ENCODE peak calls at places on chromosomes 5 and 9, in seven cellular contexts. F, S, O, J, B, R and C are unnamed samples.
A peak's percentile ranks its signal among the peaks of the same experiment; 100 is the strongest.

GRCh38 chr5:127936439-127936972 is 147.1 kb upstream of the SLC12A2 start:
- DNase-seq in F (no peak), S (no peak), O (no peak), J (no peak), B (no peak), R (no peak), C (no peak)

GRCh38 chr9:419571-420156 is 205.0 kb downstream of the DOCK8 start:
- DNase-seq in F (no peak), S (no peak), O (peak; percentile 20), J (no peak), B (no peak), R (no peak), C (no peak)

GRCh38 chr5:176899946-176900782 is 1.0 kb upstream of the HK3 start:
- DNase-seq in F (no peak), S (no peak), O (no peak), J (no peak), B (no peak), R (no peak), C (no peak)

GRCh38 chr5:162429161-162429560 is 361.6 kb downstream of the GABRG2 start:
- DNase-seq in F (no peak), S (no peak), O (no peak), J (no peak), B (no peak), R (no peak), C (no peak)

GRCh38 chr5:112649882-112650281 is 87.8 kb upstream of the APC start:
- DNase-seq in F (no peak), S (no peak), O (peak; percentile 80), J (no peak), B (peak; percentile 52), R (no peak), C (no peak)

GRCh38 chr5:132777209-132778069 is at the start of gene SEPTIN8:
- DNase-seq in F (no peak), S (peak; percentile 37), O (peak; percentile 86), J (peak; percentile 49), B (peak; percentile 78), R (peak; percentile 78), C (peak; percentile 48)

GRCh38 chr9:97109194-97109811 is 70.4 kb upstream of the CTSV start:
- DNase-seq in F (peak; percentile 69), S (no peak), O (peak; percentile 64), J (peak; percentile 50), B (peak; percentile 60), R (no peak), C (no peak)

GRCh38 chr5:55232194-55232984 is 1.0 kb downstream of the CCNO start:
- DNase-seq in F (peak; percentile 29), S (no peak), O (peak; percentile 81), J (peak; percentile 22), B (peak; percentile 64), R (no peak), C (peak; percentile 29)

GRCh38 chr9:87157366-87158031 is 210.2 kb upstream of the GAS1 start:
- DNase-seq in F (no peak), S (no peak), O (peak; percentile 21), J (no peak), B (no peak), R (no peak), C (no peak)

GRCh38 chr5:38060354-38060753 is 198.0 kb upstream of the EGFLAM start:
- DNase-seq in F (no peak), S (no peak), O (peak; percentile 26), J (no peak), B (no peak), R (no peak), C (no peak)

GRCh38 chr5:172806897-172807672 is 27.0 kb upstream of the ERGIC1 start:
- DNase-seq in F (peak; percentile 76), S (no peak), O (peak; percentile 95), J (peak; percentile 34), B (peak; percentile 95), R (peak; percentile 95), C (peak; percentile 68)

GRCh38 chr5:92779536-92779935 is 801.5 kb downstream of the NR2F1-AS1 start:
- DNase-seq in F (no peak), S (no peak), O (no peak), J (no peak), B (no peak), R (no peak), C (no peak)

GRCh38 chr9:70923941-70924340 is 197.5 kb downstream of the TRPM3 start:
- DNase-seq in F (no peak), S (no peak), O (no peak), J (no peak), B (no peak), R (no peak), C (no peak)

DNA sequence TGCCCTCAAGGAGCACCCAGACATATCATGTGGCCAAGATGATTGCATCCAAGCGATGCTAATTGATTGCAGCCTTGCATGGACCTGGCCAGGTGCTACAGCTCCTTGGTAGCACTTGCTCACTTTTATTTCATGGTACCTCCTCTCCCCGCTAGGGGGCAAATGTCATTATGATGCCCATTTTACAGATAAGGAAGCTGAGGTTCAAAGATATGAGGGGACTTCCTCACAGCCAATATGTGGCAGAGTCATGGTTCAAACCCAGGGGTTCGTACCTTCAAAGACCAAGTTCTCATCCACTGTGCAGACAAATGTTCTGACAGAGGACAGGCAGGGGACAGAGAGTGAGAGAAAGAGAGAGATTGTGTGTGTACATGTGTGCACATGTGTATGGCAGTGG is 21.9 kb upstream of the KCNMB1 start:
- DNase-seq in F (no peak), S (no peak), O (no peak), J (no peak), B (no peak), R (no peak), C (no peak)
- TF ChIP-seq CTCF in F (no peak), S (peak; percentile 26), O (no peak), J (no peak), B (no peak), R (peak; percentile 14), C (no peak)

DNA sequence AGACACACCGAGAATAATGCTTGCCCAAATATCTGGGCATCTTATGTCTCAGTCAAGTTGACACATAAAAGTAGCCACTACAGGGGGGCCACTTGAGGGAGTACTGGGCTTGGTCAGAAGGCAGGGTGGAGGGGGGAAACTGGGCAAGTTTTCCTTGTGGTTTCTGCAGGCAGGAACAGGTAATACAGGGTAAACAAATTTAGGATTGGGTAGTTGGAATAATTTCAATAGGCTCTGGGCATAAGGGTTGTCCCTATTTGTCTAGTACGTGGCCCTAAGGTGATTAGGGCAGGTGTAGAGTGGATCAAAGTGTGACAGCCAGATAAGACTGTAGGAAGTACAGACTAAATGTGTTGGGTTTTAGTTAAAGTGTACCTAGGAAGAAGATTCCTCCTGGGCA is 353.1 kb downstream of the TLE4 start:
- DNase-seq in F (no peak), S (no peak), O (no peak), J (no peak), B (no peak), R (no peak), C (no peak)
- TF ChIP-seq CTCF in F (no peak), S (no peak), O (no peak), J (no peak), B (no peak), R (no peak), C (no peak)

DNA sequence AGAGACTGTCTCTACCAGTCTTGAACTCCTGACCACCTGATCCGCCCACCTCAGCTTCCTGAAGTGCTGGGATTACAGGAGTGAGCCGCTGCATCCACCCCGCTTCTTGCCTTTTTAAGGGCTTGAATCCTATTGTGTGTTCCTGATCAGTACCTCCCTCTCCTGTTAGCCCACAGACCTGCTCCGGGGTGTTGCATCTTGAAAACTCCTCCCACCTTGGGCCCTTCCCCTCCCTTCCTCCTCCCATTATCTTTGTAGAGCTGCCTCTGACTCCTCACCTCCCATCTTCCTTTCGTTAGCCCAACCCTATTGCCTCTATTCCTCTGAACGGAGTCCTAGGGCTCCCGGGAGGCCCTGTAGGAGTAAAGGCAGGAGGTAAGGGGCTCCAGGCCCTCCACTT is 48.5 kb upstream of the NEK6 start:
- DNase-seq in F (no peak), S (no peak), O (no peak), J (no peak), B (no peak), R (peak; percentile 25), C (no peak)
- TF ChIP-seq CTCF in F (no peak), S (no peak), O (no peak), J (no peak), B (no peak), R (no peak), C (no peak)

GRCh38 chr5:83015676-83016075 is 61.5 kb downstream of the TMEM167A start:
- DNase-seq in F (no peak), S (no peak), O (no peak), J (no peak), B (no peak), R (no peak), C (no peak)
- TF ChIP-seq CTCF in F (no peak), S (no peak), O (no peak), J (no peak), B (no peak), R (no peak), C (no peak)

DNA sequence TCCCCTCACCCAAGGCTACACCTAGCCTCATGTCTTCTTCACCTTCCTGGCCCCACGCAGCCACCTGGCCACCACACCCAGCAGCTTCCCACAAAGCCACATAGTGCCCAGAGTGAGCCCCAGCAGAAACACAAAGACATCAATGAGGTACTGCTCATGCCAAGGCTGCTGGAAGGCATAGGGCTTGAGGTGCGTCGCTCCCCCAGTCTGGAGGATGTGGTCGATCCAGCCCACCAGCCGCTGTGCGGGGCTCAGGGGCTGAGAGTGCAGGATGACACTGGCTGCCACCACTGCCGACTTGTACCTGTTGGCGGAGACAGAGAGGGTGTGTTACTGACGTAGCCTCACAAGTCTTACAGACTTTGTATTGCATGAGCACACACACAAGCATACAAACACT is 15.8 kb upstream of the CAPSL start:
- DNase-seq in F (no peak), S (no peak), O (no peak), J (no peak), B (no peak), R (no peak), C (no peak)
- TF ChIP-seq CTCF in F (no peak), S (no peak), O (no peak), J (no peak), B (no peak), R (no peak), C (no peak)

DNA sequence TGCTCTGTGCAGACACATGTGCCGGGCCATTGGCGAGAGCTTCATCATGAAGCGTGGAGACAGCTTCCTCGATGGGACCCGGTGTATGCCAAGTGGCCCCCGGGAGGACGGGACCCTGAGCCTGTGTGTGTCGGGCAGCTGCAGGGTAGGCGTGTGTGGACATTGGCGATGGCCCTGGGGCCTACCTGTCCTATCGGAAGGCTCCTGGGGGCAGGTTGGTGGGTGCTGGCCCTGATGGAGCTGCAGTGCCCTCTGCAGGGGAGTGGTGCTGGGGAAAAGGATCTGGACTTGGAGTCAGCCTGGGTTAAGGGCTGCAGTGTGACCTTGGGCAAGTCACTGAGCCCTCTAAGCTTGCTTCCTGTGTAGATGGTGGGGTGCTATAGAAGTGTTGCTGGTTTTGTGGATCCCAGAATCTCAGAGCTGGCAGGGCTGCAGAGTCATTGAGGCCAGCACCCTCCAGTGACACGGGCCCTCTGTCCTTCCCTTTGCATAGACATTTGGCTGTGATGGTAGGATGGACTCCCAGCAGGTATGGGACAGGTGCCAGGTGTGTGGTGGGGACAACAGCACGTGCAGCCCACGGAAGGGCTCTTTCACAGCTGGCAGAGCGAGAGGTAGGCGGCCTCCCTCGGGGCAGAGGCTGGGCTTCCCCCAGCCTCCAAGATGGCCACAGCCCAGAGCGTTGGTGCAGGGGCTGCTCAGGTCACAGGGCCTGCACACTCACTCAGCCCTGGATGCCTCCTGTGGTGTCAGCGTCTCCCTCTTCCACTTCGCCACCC is 15.8 kb downstream of the ADAMTS13 start:
- DNase-seq in F (no peak), S (no peak), O (no peak), J (no peak), B (no peak), R (no peak), C (no peak)
- TF ChIP-seq CTCF in F (no peak), S (no peak), O (no peak), J (no peak), B (no peak), R (no peak), C (no peak)

GRCh38 chr5:33969572-33970452 is 14.7 kb downstream of the SLC45A2 start:
- DNase-seq in F (peak; percentile 6), S (no peak), O (peak; percentile 34), J (peak; percentile 13), B (no peak), R (no peak), C (no peak)
- TF ChIP-seq CTCF in F (no peak), S (peak; percentile 43), O (peak; percentile 37), J (peak; percentile 55), B (no peak), R (peak; percentile 62), C (no peak)